ENCODE peak calls at places on chromosomes 2 and 18, in four cellular contexts. One of them, this sample, is unnamed.

GRCh38 chr2:51795248-51795888 is 763.4 kb upstream of the NRXN1 start:
- DNase-seq in neural progenitor cell: peak; percentile 57
- DNase-seq in DND-41: no peak
- DNase-seq in endothelial cell of umbilical vein: peak; percentile 14
- DNase-seq in this sample: peak; percentile 92

GRCh38 chr2:200408428-200409311 is 101.2 kb downstream of the KCTD18 start:
- DNase-seq in DND-41: no peak
- DNase-seq in neural progenitor cell: no peak
- DNase-seq in endothelial cell of umbilical vein: peak; percentile 48
- DNase-seq in this sample: peak; percentile 59

GRCh38 chr2:168529054-168529833 is 73.2 kb downstream of the CERS6 start:
- DNase-seq in neural progenitor cell: no peak
- DNase-seq in DND-41: no peak
- DNase-seq in endothelial cell of umbilical vein: no peak
- DNase-seq in this sample: no peak

GRCh38 chr2:106189325-106189724 is 4.8 kb downstream of the UXS1 start:
- DNase-seq in neural progenitor cell: no peak
- DNase-seq in DND-41: no peak
- DNase-seq in endothelial cell of umbilical vein: no peak
- DNase-seq in this sample: peak; percentile 55

GRCh38 chr2:20428717-20429490 is 18.0 kb upstream of the RHOB start:
- DNase-seq in neural progenitor cell: no peak
- DNase-seq in DND-41: no peak
- DNase-seq in endothelial cell of umbilical vein: no peak
- DNase-seq in this sample: no peak

GRCh38 chr2:182951948-182952663 is 85.7 kb upstream of the FRZB start:
- DNase-seq in neural progenitor cell: no peak
- DNase-seq in DND-41: no peak
- DNase-seq in endothelial cell of umbilical vein: no peak
- DNase-seq in this sample: no peak

GRCh38 chr2:46923011-46923669 is 7.5 kb upstream of the MCFD2 start:
- DNase-seq in neural progenitor cell: no peak
- DNase-seq in DND-41: no peak
- DNase-seq in endothelial cell of umbilical vein: no peak
- DNase-seq in this sample: no peak

GRCh38 chr2:1136071-1136470 is 185.4 kb downstream of the SNTG2 start:
- DNase-seq in DND-41: no peak
- DNase-seq in endothelial cell of umbilical vein: no peak
- DNase-seq in neural progenitor cell: peak; percentile 46
- DNase-seq in this sample: peak; percentile 62

GRCh38 chr18:9756566-9757470 is 48.7 kb downstream of the RAB31 start:
- DNase-seq in endothelial cell of umbilical vein: no peak
- DNase-seq in DND-41: no peak
- DNase-seq in neural progenitor cell: no peak
- DNase-seq in this sample: peak; percentile 33

GRCh38 chr18:78006805-78007204 is 757.2 kb downstream of the GALR1 start:
- DNase-seq in DND-41: no peak
- DNase-seq in neural progenitor cell: peak; percentile 65
- DNase-seq in endothelial cell of umbilical vein: no peak
- DNase-seq in this sample: peak; percentile 63

GRCh38 chr2:67797801-67798535 is 264.8 kb downstream of the C1D start:
- DNase-seq in DND-41: no peak
- DNase-seq in endothelial cell of umbilical vein: peak; percentile 58
- DNase-seq in neural progenitor cell: peak; percentile 15
- DNase-seq in this sample: no peak

GRCh38 chr18:73962251-73962650 is 185.4 kb downstream of the FBXO15 start:
- DNase-seq in DND-41: no peak
- DNase-seq in neural progenitor cell: no peak
- DNase-seq in endothelial cell of umbilical vein: no peak
- DNase-seq in this sample: peak; percentile 3

GRCh38 chr18:75916641-75916982 is 489.1 kb upstream of the SMIM21 start:
- DNase-seq in neural progenitor cell: no peak
- DNase-seq in endothelial cell of umbilical vein: no peak
- DNase-seq in DND-41: no peak
- DNase-seq in this sample: no peak

GRCh38 chr18:75915941-75916640 is 488.6 kb upstream of the SMIM21 start:
- DNase-seq in endothelial cell of umbilical vein: no peak
- DNase-seq in neural progenitor cell: peak; percentile 96
- DNase-seq in DND-41: no peak
- DNase-seq in this sample: peak; percentile 94
- H3K4me3 ChIP-seq in endothelial cell of umbilical vein: no peak overlapping the region
- H3K4me3 ChIP-seq in neural progenitor cell: peak overlapping the region; percentile 66
- H3K4me3 ChIP-seq in DND-41: no peak overlapping the region
- H3K4me3 ChIP-seq in this sample: peak overlapping the region; percentile 72

GRCh38 chr18:35085450-35086032 is 44.3 kb downstream of the MAPRE2 start:
- DNase-seq in DND-41: no peak
- DNase-seq in neural progenitor cell: no peak
- DNase-seq in endothelial cell of umbilical vein: no peak
- DNase-seq in this sample: no peak
- H3K4me1 ChIP-seq in DND-41: no peaks in the 10 kb centered on the region
- H3K4me1 ChIP-seq in neural progenitor cell: no peaks in the 10 kb centered on the region
- H3K4me1 ChIP-seq in endothelial cell of umbilical vein: peaks cover 19% of the 10 kb centered on the region
- H3K4me1 ChIP-seq in this sample: no peaks in the 10 kb centered on the region

DNA sequence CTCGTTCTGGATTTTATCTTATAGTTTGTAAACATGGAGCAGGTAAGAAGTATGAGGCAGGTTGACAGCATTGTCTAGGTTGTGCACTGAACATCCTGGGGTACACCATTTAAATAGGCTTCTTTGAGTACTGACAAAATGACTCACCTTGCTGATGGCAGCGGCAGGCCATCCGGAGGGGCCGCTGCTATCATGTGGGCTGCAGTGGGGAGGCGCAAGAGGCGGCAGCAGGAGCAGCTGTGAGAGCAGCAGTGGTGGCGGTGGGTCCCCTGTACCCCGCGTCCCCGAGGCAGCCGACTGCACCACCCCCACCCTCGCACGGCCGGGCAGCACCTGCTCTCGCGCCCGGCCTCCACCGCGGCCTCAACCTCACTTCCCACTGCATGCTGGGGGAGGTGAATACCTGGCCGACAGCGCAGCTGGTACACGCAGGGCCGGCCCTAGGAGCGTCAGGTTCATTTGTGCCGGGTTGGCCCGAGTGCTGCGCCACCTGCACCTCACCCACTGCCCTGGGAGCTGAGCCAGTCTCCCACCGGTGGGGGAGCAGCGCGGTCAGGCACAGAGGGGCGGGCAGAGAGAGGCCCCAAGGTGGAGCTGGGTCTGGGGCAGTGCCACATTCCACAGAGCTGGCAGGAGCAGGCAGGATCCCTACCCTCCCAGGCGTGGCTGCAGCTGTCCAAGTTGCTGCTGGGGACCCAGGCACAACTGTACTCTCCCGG is 154.5 kb upstream of the RBMS1 start:
- DNase-seq in endothelial cell of umbilical vein: no peak
- DNase-seq in neural progenitor cell: no peak
- DNase-seq in DND-41: no peak
- DNase-seq in this sample: no peak
- H3K4me3 ChIP-seq in endothelial cell of umbilical vein: no peak overlapping the region
- H3K4me3 ChIP-seq in neural progenitor cell: no peak overlapping the region
- H3K4me3 ChIP-seq in DND-41: no peak overlapping the region
- H3K4me3 ChIP-seq in this sample: no peak overlapping the region

GRCh38 chr2:204380141-204380881 is 165.0 kb upstream of the PARD3B start:
- DNase-seq in neural progenitor cell: no peak
- DNase-seq in endothelial cell of umbilical vein: no peak
- DNase-seq in DND-41: no peak
- DNase-seq in this sample: no peak
- H3K4me1 ChIP-seq in neural progenitor cell: no peaks in the 10 kb centered on the region
- H3K4me1 ChIP-seq in endothelial cell of umbilical vein: no peaks in the 10 kb centered on the region
- H3K4me1 ChIP-seq in DND-41: no peaks in the 10 kb centered on the region
- H3K4me1 ChIP-seq in this sample: no peaks in the 10 kb centered on the region